ENCODE peak calls at places on chromosomes 11 and 22, in eight cellular contexts. One of them, this sample, is unnamed.

GRCh38 chr11:17792161-17792560 is 57.6 kb downstream of the KCNC1 start:
- DNase-seq in iPS-NIHi11: no peak
- DNase-seq in ELR: no peak
- DNase-seq in fibroblast of mammary gland: no peak
- DNase-seq in HTR-8/SVneo: no peak
- DNase-seq in OCI-LY7: no peak
- DNase-seq in stimulated activated CD4-positive, alpha-beta T cell treated with anti-CD3 and anti-CD28 coated beads, Interleukin-12 subunit alpha, Interleukin-12 subunit beta, amount 100 ng/mL, for 48 hours: no peak
- DNase-seq in B cell: no peak
- DNase-seq in this sample: no peak

GRCh38 chr22:25495286-25495685 is 69.2 kb upstream of the GRK3 start:
- DNase-seq in stimulated activated CD4-positive, alpha-beta T cell treated with anti-CD3 and anti-CD28 coated beads, Interleukin-12 subunit alpha, Interleukin-12 subunit beta, amount 100 ng/mL, for 48 hours: no peak
- DNase-seq in iPS-NIHi11: no peak
- DNase-seq in B cell: no peak
- DNase-seq in fibroblast of mammary gland: no peak
- DNase-seq in ELR: no peak
- DNase-seq in HTR-8/SVneo: no peak
- DNase-seq in OCI-LY7: no peak
- DNase-seq in this sample: no peak

GRCh38 chr11:20207781-20208621 is 47.7 kb upstream of the DBX1 start:
- DNase-seq in B cell: no peak
- DNase-seq in stimulated activated CD4-positive, alpha-beta T cell treated with anti-CD3 and anti-CD28 coated beads, Interleukin-12 subunit alpha, Interleukin-12 subunit beta, amount 100 ng/mL, for 48 hours: no peak
- DNase-seq in OCI-LY7: no peak
- DNase-seq in ELR: no peak
- DNase-seq in fibroblast of mammary gland: no peak
- DNase-seq in HTR-8/SVneo: no peak
- DNase-seq in iPS-NIHi11: peak; percentile 22
- DNase-seq in this sample: peak; percentile 4

GRCh38 chr11:73285721-73286120 is 13.6 kb downstream of the P2RY6 start:
- DNase-seq in iPS-NIHi11: no peak
- DNase-seq in HTR-8/SVneo: no peak
- DNase-seq in B cell: no peak
- DNase-seq in stimulated activated CD4-positive, alpha-beta T cell treated with anti-CD3 and anti-CD28 coated beads, Interleukin-12 subunit alpha, Interleukin-12 subunit beta, amount 100 ng/mL, for 48 hours: no peak
- DNase-seq in ELR: no peak
- DNase-seq in OCI-LY7: no peak
- DNase-seq in fibroblast of mammary gland: no peak
- DNase-seq in this sample: no peak

GRCh38 chr11:7869467-7869866 is 61.6 kb downstream of the OR10A6 start:
- DNase-seq in HTR-8/SVneo: no peak
- DNase-seq in ELR: peak; percentile 34
- DNase-seq in stimulated activated CD4-positive, alpha-beta T cell treated with anti-CD3 and anti-CD28 coated beads, Interleukin-12 subunit alpha, Interleukin-12 subunit beta, amount 100 ng/mL, for 48 hours: no peak
- DNase-seq in fibroblast of mammary gland: peak; percentile 56
- DNase-seq in B cell: no peak
- DNase-seq in OCI-LY7: no peak
- DNase-seq in iPS-NIHi11: no peak
- DNase-seq in this sample: peak; percentile 13

GRCh38 chr11:79956061-79956460 is 515.2 kb upstream of the TENM4 start:
- DNase-seq in B cell: no peak
- DNase-seq in fibroblast of mammary gland: no peak
- DNase-seq in iPS-NIHi11: no peak
- DNase-seq in stimulated activated CD4-positive, alpha-beta T cell treated with anti-CD3 and anti-CD28 coated beads, Interleukin-12 subunit alpha, Interleukin-12 subunit beta, amount 100 ng/mL, for 48 hours: no peak
- DNase-seq in HTR-8/SVneo: no peak
- DNase-seq in OCI-LY7: no peak
- DNase-seq in ELR: no peak
- DNase-seq in this sample: no peak

GRCh38 chr22:48749555-48750227 is 1078.0 kb downstream of the BRD1 start:
- DNase-seq in HTR-8/SVneo: no peak
- DNase-seq in ELR: no peak
- DNase-seq in fibroblast of mammary gland: no peak
- DNase-seq in stimulated activated CD4-positive, alpha-beta T cell treated with anti-CD3 and anti-CD28 coated beads, Interleukin-12 subunit alpha, Interleukin-12 subunit beta, amount 100 ng/mL, for 48 hours: no peak
- DNase-seq in OCI-LY7: no peak
- DNase-seq in B cell: peak; percentile 39
- DNase-seq in iPS-NIHi11: no peak
- DNase-seq in this sample: no peak

GRCh38 chr11:16577490-16577889 is 161.0 kb upstream of the C11orf58 start:
- DNase-seq in OCI-LY7: no peak
- DNase-seq in stimulated activated CD4-positive, alpha-beta T cell treated with anti-CD3 and anti-CD28 coated beads, Interleukin-12 subunit alpha, Interleukin-12 subunit beta, amount 100 ng/mL, for 48 hours: no peak
- DNase-seq in ELR: no peak
- DNase-seq in iPS-NIHi11: no peak
- DNase-seq in HTR-8/SVneo: no peak
- DNase-seq in fibroblast of mammary gland: no peak
- DNase-seq in B cell: no peak
- DNase-seq in this sample: no peak

GRCh38 chr11:74325649-74326645 is 14.5 kb upstream of the P4HA3 start:
- DNase-seq in OCI-LY7: no peak
- DNase-seq in B cell: no peak
- DNase-seq in iPS-NIHi11: no peak
- DNase-seq in HTR-8/SVneo: no peak
- DNase-seq in stimulated activated CD4-positive, alpha-beta T cell treated with anti-CD3 and anti-CD28 coated beads, Interleukin-12 subunit alpha, Interleukin-12 subunit beta, amount 100 ng/mL, for 48 hours: no peak
- DNase-seq in ELR: no peak
- DNase-seq in fibroblast of mammary gland: peak; percentile 94
- DNase-seq in this sample: peak; percentile 84

GRCh38 chr11:44760917-44761545 is 34.3 kb downstream of the TSPAN18 start:
- DNase-seq in iPS-NIHi11: peak; percentile 39
- DNase-seq in B cell: no peak
- DNase-seq in fibroblast of mammary gland: peak; percentile 88
- DNase-seq in ELR: peak; percentile 75
- DNase-seq in stimulated activated CD4-positive, alpha-beta T cell treated with anti-CD3 and anti-CD28 coated beads, Interleukin-12 subunit alpha, Interleukin-12 subunit beta, amount 100 ng/mL, for 48 hours: no peak
- DNase-seq in OCI-LY7: no peak
- DNase-seq in HTR-8/SVneo: peak; percentile 71
- DNase-seq in this sample: peak; percentile 78

GRCh38 chr11:19370100-19370861 is 129.5 kb upstream of the E2F8 start:
- DNase-seq in fibroblast of mammary gland: peak; percentile 96
- DNase-seq in ELR: peak; percentile 24
- DNase-seq in OCI-LY7: no peak
- DNase-seq in B cell: no peak
- DNase-seq in stimulated activated CD4-positive, alpha-beta T cell treated with anti-CD3 and anti-CD28 coated beads, Interleukin-12 subunit alpha, Interleukin-12 subunit beta, amount 100 ng/mL, for 48 hours: no peak
- DNase-seq in HTR-8/SVneo: no peak
- DNase-seq in iPS-NIHi11: no peak
- DNase-seq in this sample: peak; percentile 38

This sample was measured in adipocyte.